ENCODE peak calls at places on chromosomes 16 and 17, in eight cellular contexts. S, A, O, B, N, X, E and U are unnamed samples.

GRCh38 chr17:83152745-83153611 is 73.6 kb downstream of the METRNL start:
- DNase-seq in A (no peak), X (peak), O (no peak), B (no peak), N (no peak), E (no peak), S (peak), U (no peak)

GRCh38 chr17:2707721-2708584 is 3.6 kb downstream of the CLUH start:
- DNase-seq in E (no peak), A (no peak), S (peak), B (no peak), X (no peak), N (no peak), O (peak), U (no peak)

GRCh38 chr16:67730326-67730725 is 11.2 kb upstream of the GFOD2 start:
- DNase-seq in B (no peak), O (no peak), S (no peak), X (no peak), N (no peak), E (no peak), A (no peak), U (no peak)

GRCh38 chr17:46770818-46771600 is 47.5 kb downstream of the WNT3 start:
- DNase-seq in X (no peak), N (no peak), A (peak), S (peak), O (peak), B (no peak), E (no peak), U (no peak)

GRCh38 chr16:51416921-51417320 is 265.9 kb upstream of the SALL1 start:
- DNase-seq in X (no peak), A (peak), E (peak), B (peak), N (no peak), S (no peak), O (no peak), U (no peak)

GRCh38 chr16:10895053-10895946 is 18.3 kb downstream of the CIITA start:
- DNase-seq in S (peak), O (peak), B (no peak), N (no peak), X (no peak), E (no peak), A (peak), U (no peak)

GRCh38 chr17:78992542-78993212 is 13.0 kb upstream of the LGALS3BP start:
- DNase-seq in S (peak), X (peak), N (no peak), A (no peak), B (no peak), O (no peak), E (no peak), U (no peak)

GRCh38 chr17:82828875-82829487 is 10.8 kb downstream of the ZNF750 start:
- DNase-seq in A (no peak), S (no peak), N (no peak), X (no peak), O (no peak), E (no peak), B (no peak), U (no peak)

GRCh38 chr16:57377080-57377841 is 5.0 kb downstream of the CX3CL1 start:
- DNase-seq in A (peak), N (no peak), O (peak), S (no peak), B (peak), E (no peak), X (peak), U (peak)

GRCh38 chr17:35460354-35460851 is 11.8 kb upstream of the SLFN13 start:
- DNase-seq in A (no peak), S (peak), O (peak), X (peak), E (no peak), N (peak), B (no peak), U (peak)

GRCh38 chr17:3950584-3950983 is 13.7 kb downstream of the ATP2A3 start:
- DNase-seq in X (no peak), A (no peak), B (no peak), E (no peak), O (no peak), N (no peak), S (no peak), U (no peak)

GRCh38 chr17:44707755-44708400 is 587 bp upstream of the DBF4B start:
- DNase-seq in N (no peak), O (no peak), B (no peak), E (no peak), A (no peak), S (no peak), X (no peak), U (no peak)

GRCh38 chr16:28886945-28887344 is 8.7 kb downstream of the ATP2A1 start:
- DNase-seq in B (no peak), X (no peak), A (no peak), N (no peak), O (no peak), S (no peak), E (no peak), U (no peak)

GRCh38 chr17:42273474-42274272 is 2.5 kb downstream of the STAT5B start:
- DNase-seq in E (no peak), S (no peak), N (no peak), X (no peak), A (no peak), B (no peak), O (no peak), U (no peak)
- H3K4me3 ChIP-seq in E (no peak), S (no peak), N (peak), X (no peak), A (no peak), B (no peak), O (no peak), U (no peak)

GRCh38 chr17:30236807-30237206 is 1.3 kb upstream of the SLC6A4 start:
- DNase-seq in S (peak), N (no peak), X (no peak), E (no peak), B (no peak), A (no peak), O (peak), U (no peak)
- TF ChIP-seq CTCF in S (no peak), N (no peak), X (no peak), E (peak), B (peak), A (peak), O (peak), U (peak)

GRCh38 chr17:37605813-37606505 is 3.3 kb downstream of the SYNRG start:
- DNase-seq in E (no peak), O (no peak), X (no peak), A (no peak), N (peak), B (no peak), S (no peak), U (no peak)
- H3K4me3 ChIP-seq in E (no peak), O (no peak), X (no peak), A (no peak), N (peak), B (no peak), S (no peak), U (no peak)

GRCh38 chr17:21061971-21062526 is 19.2 kb upstream of the USP22 start:
- DNase-seq in X (no peak), E (no peak), S (no peak), N (no peak), O (no peak), B (no peak), A (no peak), U (peak)
- TF ChIP-seq CTCF in X (no peak), E (no peak), S (no peak), N (no peak), O (no peak), B (no peak), A (no peak), U (peak)

DNA sequence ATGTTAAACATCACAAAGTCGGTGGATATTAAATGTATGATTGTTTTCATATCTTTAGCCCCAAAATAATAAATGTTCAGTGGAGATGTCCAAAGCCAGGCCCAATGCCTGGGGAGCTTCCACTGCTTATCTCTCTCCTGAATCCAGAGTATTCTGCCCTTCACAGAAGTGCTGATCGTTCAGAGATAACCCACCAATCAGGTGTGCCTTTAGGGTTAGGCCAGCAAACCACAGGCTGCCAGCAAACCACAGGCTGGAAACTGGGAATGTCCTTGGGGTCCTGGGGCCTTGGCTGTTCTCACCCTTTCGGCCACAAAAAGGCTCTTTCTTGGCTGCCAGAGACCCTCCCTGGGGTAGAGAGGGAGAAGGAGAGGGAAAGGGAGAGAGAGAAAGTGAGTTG is 33.9 kb downstream of the NXN start:
- DNase-seq in N (no peak), X (no peak), E (no peak), A (no peak), S (no peak), B (no peak), O (no peak), U (no peak)
- H3K4me3 ChIP-seq in N (no peak), X (no peak), E (no peak), A (no peak), S (no peak), B (no peak), O (no peak), U (no peak)